ENCODE peak calls at places on chromosomes 5 and 9, in seven cellular contexts. X, I, D, N, U, P and L are unnamed samples.

GRCh38 chr5:1122511-1123284 is 10.8 kb upstream of the SLC12A7 start:
- DNase-seq in X (no peak), I (no peak), D (no peak), N (no peak), U (no peak), P (no peak), L (no peak)

GRCh38 chr5:179890751-179891682 is 16.7 kb downstream of the TBC1D9B start:
- DNase-seq in X (no peak), I (no peak), D (no peak), N (no peak), U (no peak), P (no peak), L (no peak)

GRCh38 chr9:70589571-70590263 is 175.3 kb upstream of the KLF9 start:
- DNase-seq in X (no peak), I (peak; percentile 90), D (no peak), N (no peak), U (peak; percentile 87), P (peak; percentile 66), L (no peak)

GRCh38 chr5:38104497-38105230 is 153.7 kb upstream of the EGFLAM start:
- DNase-seq in X (peak; percentile 82), I (no peak), D (peak; percentile 20), N (no peak), U (no peak), P (peak; percentile 47), L (peak; percentile 80)

GRCh38 chr9:20264896-20265295 is 357.4 kb downstream of the MLLT3 start:
- DNase-seq in X (no peak), I (no peak), D (no peak), N (no peak), U (no peak), P (no peak), L (no peak)

GRCh38 chr5:72956324-72957140 is 691 bp downstream of the FCHO2 start:
- DNase-seq in X (peak; percentile 39), I (peak; percentile 56), D (peak; percentile 41), N (peak; percentile 67), U (peak; percentile 73), P (peak; percentile 65), L (peak; percentile 55)

GRCh38 chr9:93143830-93144530 is 9.9 kb upstream of the NINJ1 start:
- DNase-seq in X (no peak), I (no peak), D (no peak), N (no peak), U (no peak), P (no peak), L (no peak)

GRCh38 chr5:14036514-14036913 is 92.0 kb upstream of the DNAH5 start:
- DNase-seq in X (peak; percentile 42), I (peak; percentile 69), D (no peak), N (no peak), U (no peak), P (peak; percentile 63), L (peak; percentile 73)

GRCh38 chr9:28234899-28235277 is 661.6 kb upstream of the C9orf72 start:
- DNase-seq in X (no peak), I (peak; percentile 1), D (no peak), N (no peak), U (peak; percentile 31), P (peak; percentile 59), L (peak; percentile 74)

GRCh38 chr9:16687678-16688369 is 182.6 kb downstream of the BNC2 start:
- DNase-seq in X (no peak), I (peak; percentile 51), D (no peak), N (no peak), U (no peak), P (peak; percentile 72), L (peak; percentile 38)

GRCh38 chr5:12141496-12141895 is 237.2 kb upstream of the CTNND2 start:
- DNase-seq in X (no peak), I (no peak), D (no peak), N (no peak), U (no peak), P (no peak), L (no peak)

GRCh38 chr9:86098793-86099694 is at the start of gene GOLM1:
- DNase-seq in X (peak; percentile 44), I (peak; percentile 60), D (peak; percentile 63), N (peak; percentile 74), U (peak; percentile 79), P (peak; percentile 70), L (peak; percentile 61)

GRCh38 chr9:108766786-108767185 is 89.0 kb downstream of the ACTL7B start:
- DNase-seq in X (peak; percentile 62), I (no peak), D (no peak), N (no peak), U (no peak), P (no peak), L (peak; percentile 36)

GRCh38 chr5:81315336-81315735 is 13.9 kb downstream of the ZCCHC9 start:
- DNase-seq in X (no peak), I (peak; percentile 86), D (no peak), N (no peak), U (no peak), P (peak; percentile 9), L (peak; percentile 42)

GRCh38 chr5:38710616-38711015 is 135.2 kb upstream of the OSMR start:
- DNase-seq in X (no peak), I (no peak), D (no peak), N (no peak), U (no peak), P (peak; percentile 30), L (no peak)

GRCh38 chr5:87499478-87500410 is 87.0 kb upstream of the CCNH start:
- DNase-seq in X (peak; percentile 34), I (no peak), D (no peak), N (peak; percentile 44), U (no peak), P (no peak), L (no peak)

GRCh38 chr9:98831636-98832035 is 24.2 kb downstream of the GALNT12 start:
- DNase-seq in X (no peak), I (no peak), D (no peak), N (no peak), U (no peak), P (no peak), L (no peak)

GRCh38 chr9:71322311-71322710 is 200.9 kb upstream of the TRPM3 start:
- DNase-seq in X (no peak), I (no peak), D (no peak), N (no peak), U (peak; percentile 89), P (no peak), L (no peak)

GRCh38 chr9:90925581-90926257 is 124.1 kb downstream of the SYK start:
- DNase-seq in X (no peak), I (peak; percentile 95), D (no peak), N (no peak), U (peak; percentile 86), P (peak; percentile 76), L (no peak)

GRCh38 chr5:139747583-139748504 is 47.8 kb upstream of the PSD2 start:
- DNase-seq in X (peak; percentile 60), I (peak; percentile 81), D (no peak), N (peak; percentile 77), U (peak; percentile 18), P (peak; percentile 70), L (peak; percentile 65)

GRCh38 chr5:102937916-102938315 is 182.0 kb downstream of the GIN1 start:
- DNase-seq in X (no peak), I (peak; percentile 75), D (no peak), N (no peak), U (no peak), P (no peak), L (no peak)

GRCh38 chr5:175566697-175567096 is 88.3 kb downstream of the SFXN1 start:
- DNase-seq in X (no peak), I (no peak), D (no peak), N (no peak), U (no peak), P (no peak), L (no peak)

GRCh38 chr9:115146581-115147021 is 28.6 kb upstream of the TNC start:
- DNase-seq in X (no peak), I (peak; percentile 96), D (no peak), N (no peak), U (peak; percentile 58), P (peak; percentile 93), L (peak; percentile 93)

GRCh38 chr5:37771731-37772130 is 68.1 kb downstream of the GDNF start:
- DNase-seq in X (no peak), I (peak; percentile 98), D (no peak), N (no peak), U (peak; percentile 92), P (peak; percentile 95), L (no peak)

GRCh38 chr9:108746001-108746400 is 109.8 kb downstream of the ACTL7B start:
- DNase-seq in X (no peak), I (no peak), D (no peak), N (no peak), U (no peak), P (no peak), L (no peak)

GRCh38 chr5:143094087-143094511 is 309.4 kb downstream of the NR3C1 start:
- DNase-seq in X (peak; percentile 74), I (peak; percentile 61), D (peak; percentile 71), N (peak; percentile 75), U (peak; percentile 27), P (peak; percentile 71), L (peak; percentile 97)

DNA sequence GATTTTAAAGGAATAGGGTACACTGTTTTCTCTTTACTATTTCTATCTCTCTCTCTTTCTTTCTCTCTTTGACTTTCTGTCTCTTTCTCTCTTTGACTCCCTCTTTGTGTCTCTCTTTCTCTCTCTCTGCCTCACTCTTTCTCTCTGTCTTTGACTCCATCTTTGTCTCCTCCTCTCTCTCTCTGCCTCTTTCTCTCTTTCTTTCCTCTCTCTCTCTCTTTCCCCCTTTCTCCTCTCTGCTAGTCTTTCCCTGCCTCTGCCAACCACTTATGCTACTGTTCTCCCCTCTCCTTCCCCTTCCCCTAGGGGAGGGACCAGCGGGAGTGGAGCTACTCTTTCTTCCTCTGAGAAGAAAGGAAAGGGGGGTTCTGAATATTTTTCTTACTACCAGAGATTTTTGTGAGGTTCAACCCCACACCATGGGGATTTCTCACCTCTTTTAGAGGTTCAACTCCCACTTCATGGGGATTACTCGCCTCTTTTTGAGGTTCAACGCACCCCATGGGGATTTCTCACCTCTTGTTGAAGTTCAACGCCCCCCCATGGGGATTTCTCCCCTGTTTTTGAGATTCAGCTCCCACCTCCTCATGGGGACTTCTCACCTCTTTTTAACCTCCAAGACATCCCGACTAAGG is 309.9 kb downstream of the NR3C1 start:
- DNase-seq in X (no peak), I (no peak), D (no peak), N (no peak), U (no peak), P (no peak), L (no peak)
- H2BK120ac ChIP-seq in X (no peak overlapping the region), I (peak overlapping the region; percentile 37), D (no peak overlapping the region), N (no peak overlapping the region), U (no peak overlapping the region), P (peak overlapping the region; percentile 9), L (peak overlapping the region; percentile 46)

GRCh38 chr5:162209005-162209605 is 141.5 kb downstream of the GABRG2 start:
- DNase-seq in X (peak; percentile 85), I (no peak), D (peak; percentile 64), N (peak; percentile 70), U (peak; percentile 44), P (no peak), L (peak; percentile 90)
- H2BK120ac ChIP-seq in X (no peak overlapping the region), I (no peak overlapping the region), D (no peak overlapping the region), N (no peak overlapping the region), U (no peak overlapping the region), P (no peak overlapping the region), L (no peak overlapping the region)

GRCh38 chr9:37182718-37183117 is 62.3 kb downstream of the ZCCHC7 start:
- DNase-seq in X (no peak), I (no peak), D (no peak), N (no peak), U (no peak), P (no peak), L (no peak)
- H2BK120ac ChIP-seq in X (no peak overlapping the region), I (no peak overlapping the region), D (no peak overlapping the region), N (no peak overlapping the region), U (no peak overlapping the region), P (no peak overlapping the region), L (no peak overlapping the region)

GRCh38 chr5:29949301-29949872 is 1244.1 kb upstream of the CDH6 start:
- DNase-seq in X (no peak), I (no peak), D (no peak), N (no peak), U (no peak), P (no peak), L (peak; percentile 74)

GRCh38 chr5:29950416-29951145 is 1242.9 kb upstream of the CDH6 start:
- DNase-seq in X (no peak), I (no peak), D (no peak), N (no peak), U (no peak), P (no peak), L (no peak)
- H2BK120ac ChIP-seq in X (no peak overlapping the region), I (no peak overlapping the region), D (no peak overlapping the region), N (no peak overlapping the region), U (no peak overlapping the region), P (no peak overlapping the region), L (no peak overlapping the region)